ENCODE peak calls at places on chromosomes 5 and 9, in six cellular contexts. P, G, Z, F, C and Q are unnamed samples. For H3K4me1, the result is how much of the 10 kb centered on the place peaks cover.

GRCh38 chr9:3775968-3776367 is 250.2 kb upstream of the RFX3 start:
- DNase-seq in Z (no peak), F (no peak), C (no peak), G (no peak), P (no peak), Q (no peak)

GRCh38 chr5:15366676-15367391 is 133.1 kb upstream of the FBXL7 start:
- DNase-seq in C (no peak), G (no peak), F (peak), Z (no peak), P (no peak), Q (no peak)

GRCh38 chr9:99130069-99130468 is 25.2 kb downstream of the TGFBR1 start:
- DNase-seq in C (no peak), P (no peak), Z (no peak), G (no peak), F (no peak), Q (no peak)

GRCh38 chr9:107744873-107745272 is 255.3 kb upstream of the KLF4 start:
- DNase-seq in G (no peak), Z (no peak), P (no peak), C (no peak), F (no peak), Q (no peak)

GRCh38 chr9:72856985-72857631 is 95.7 kb downstream of the ALDH1A1 start:
- DNase-seq in C (peak), P (no peak), Z (no peak), F (peak), G (peak), Q (peak)

GRCh38 chr9:121725008-121725795 is 73.8 kb downstream of the DAB2IP start:
- DNase-seq in C (peak), F (peak), P (no peak), Z (peak), G (no peak), Q (peak)

GRCh38 chr5:150036513-150036912 is 36.0 kb downstream of the HMGXB3 start:
- DNase-seq in F (no peak), Z (no peak), G (no peak), P (no peak), C (peak), Q (peak)

GRCh38 chr9:89999534-90000370 is 394.9 kb downstream of the GADD45G start:
- DNase-seq in G (peak), Z (peak), C (peak), F (peak), P (no peak), Q (peak)

GRCh38 chr5:160083012-160083436 is 36.2 kb downstream of the PWWP2A start:
- DNase-seq in F (no peak), G (no peak), Z (no peak), C (no peak), P (no peak), Q (no peak)

GRCh38 chr5:169299651-169300467 is 1.1 kb downstream of the SLIT3 start:
- DNase-seq in P (no peak), G (no peak), F (peak), C (no peak), Z (no peak), Q (no peak)

GRCh38 chr5:134139891-134140469 is 25.5 kb downstream of the TCF7 start:
- DNase-seq in Z (peak), F (no peak), G (no peak), P (no peak), C (peak), Q (peak)

GRCh38 chr5:181207214-181207959 is 2.4 kb upstream of the TRIM7 start:
- DNase-seq in Z (peak), F (peak), P (no peak), C (peak), G (peak), Q (peak)

GRCh38 chr5:98880151-98880550 is 48.7 kb downstream of the CHD1 start:
- DNase-seq in F (no peak), G (no peak), Z (no peak), C (no peak), P (no peak), Q (no peak)

GRCh38 chr9:114169029-114169939 is 13.9 kb downstream of the COL27A1 start:
- DNase-seq in P (no peak), G (no peak), F (no peak), C (no peak), Z (no peak), Q (no peak)

GRCh38 chr5:78566747-78567449 is 81.7 kb downstream of the LHFPL2 start:
- DNase-seq in C (no peak), F (no peak), P (no peak), G (no peak), Z (no peak), Q (no peak)

GRCh38 chr9:71663931-71664459 is 104.3 kb downstream of the CEMIP2 start:
- DNase-seq in F (peak), C (no peak), Z (no peak), P (no peak), G (peak), Q (no peak)

GRCh38 chr5:59337240-59337639 is 556.3 kb downstream of the PDE4D start:
- DNase-seq in C (no peak), Z (no peak), G (no peak), P (no peak), F (no peak), Q (no peak)

GRCh38 chr9:114504341-114505186 is 709 bp downstream of the WHRN start:
- DNase-seq in P (no peak), Z (no peak), C (peak), G (no peak), F (peak), Q (peak)

GRCh38 chr9:3401556-3401955 is 124.2 kb downstream of the RFX3 start:
- DNase-seq in Z (no peak), G (no peak), C (no peak), P (no peak), F (no peak), Q (no peak)

GRCh38 chr5:139177809-139178581 is 20.2 kb downstream of the SIL1 start:
- DNase-seq in G (no peak), Z (no peak), P (no peak), F (peak), C (peak), Q (peak)

GRCh38 chr9:136459425-136459824 is 19.8 kb upstream of the INPP5E start:
- DNase-seq in Z (no peak), P (no peak), G (no peak), C (no peak), F (no peak), Q (no peak)

GRCh38 chr5:11905209-11905608 is 963 bp upstream of the CTNND2 start:
- DNase-seq in G (no peak), F (no peak), C (peak), Z (no peak), P (no peak), Q (no peak)

GRCh38 chr9:27791311-27791710 is 218.0 kb upstream of the C9orf72 start:
- DNase-seq in F (no peak), G (no peak), P (no peak), Z (no peak), C (no peak), Q (no peak)

GRCh38 chr5:35854248-35854647 is 2.4 kb upstream of the IL7R start:
- DNase-seq in C (no peak), F (no peak), G (no peak), P (no peak), Z (no peak), Q (no peak)

GRCh38 chr9:115939065-115939765 is 214.4 kb upstream of the PAPPA start:
- DNase-seq in P (no peak), G (no peak), Z (no peak), F (no peak), C (no peak), Q (no peak)

GRCh38 chr9:96137666-96138429 is 164.1 kb downstream of the HSD17B3 start:
- DNase-seq in P (no peak), C (no peak), Z (no peak), G (no peak), F (no peak), Q (no peak)

GRCh38 chr9:15246688-15247087 is 60.3 kb downstream of the TTC39B start:
- DNase-seq in C (no peak), G (no peak), Z (no peak), F (no peak), P (no peak), Q (no peak)

GRCh38 chr9:105908069-105908468 is 213.7 kb downstream of the TMEM38B start:
- DNase-seq in Z (no peak), P (no peak), C (no peak), F (no peak), G (no peak), Q (no peak)

GRCh38 chr5:73295447-73295846 is 122.5 kb downstream of the TMEM174 start:
- DNase-seq in G (no peak), C (no peak), F (no peak), Z (no peak), P (no peak), Q (no peak)

GRCh38 chr5:151079838-151080619 is 805 bp downstream of the TNIP1 start:
- DNase-seq in C (no peak), G (no peak), P (no peak), F (no peak), Z (no peak), Q (no peak)

GRCh38 chr9:127004946-127005769 is 90.6 kb downstream of the RALGPS1 start:
- DNase-seq in P (no peak), C (no peak), F (no peak), G (no peak), Z (no peak), Q (no peak)

GRCh38 chr9:79131876-79132377 is 439.8 kb upstream of the TLE4 start:
- DNase-seq in C (no peak), Z (no peak), F (no peak), G (no peak), P (no peak), Q (no peak)

GRCh38 chr5:132773114-132773513 is 3.9 kb downstream of the SEPTIN8 start:
- DNase-seq in F (no peak), Z (no peak), P (no peak), C (no peak), G (no peak), Q (no peak)

GRCh38 chr9:129145841-129146292 is 32.2 kb downstream of the IER5L start:
- DNase-seq in Z (peak), P (no peak), C (peak), F (peak), G (peak), Q (no peak)

GRCh38 chr5:176816043-176816745 is 5.8 kb downstream of the UNC5A start:
- DNase-seq in P (no peak), G (no peak), Z (no peak), C (peak), F (no peak), Q (no peak)

GRCh38 chr9:89874351-89875321 is 269.8 kb downstream of the GADD45G start:
- DNase-seq in P (no peak), F (no peak), G (no peak), Z (peak), C (no peak), Q (no peak)

GRCh38 chr9:21432640-21433425 is 7.4 kb upstream of the IFNA1 start:
- DNase-seq in F (no peak), C (no peak), G (no peak), P (no peak), Z (no peak), Q (no peak)

GRCh38 chr9:21440139-21440538 is at the start of gene IFNA1:
- DNase-seq in F (no peak), C (no peak), Z (no peak), P (no peak), G (no peak), Q (no peak)

DNA sequence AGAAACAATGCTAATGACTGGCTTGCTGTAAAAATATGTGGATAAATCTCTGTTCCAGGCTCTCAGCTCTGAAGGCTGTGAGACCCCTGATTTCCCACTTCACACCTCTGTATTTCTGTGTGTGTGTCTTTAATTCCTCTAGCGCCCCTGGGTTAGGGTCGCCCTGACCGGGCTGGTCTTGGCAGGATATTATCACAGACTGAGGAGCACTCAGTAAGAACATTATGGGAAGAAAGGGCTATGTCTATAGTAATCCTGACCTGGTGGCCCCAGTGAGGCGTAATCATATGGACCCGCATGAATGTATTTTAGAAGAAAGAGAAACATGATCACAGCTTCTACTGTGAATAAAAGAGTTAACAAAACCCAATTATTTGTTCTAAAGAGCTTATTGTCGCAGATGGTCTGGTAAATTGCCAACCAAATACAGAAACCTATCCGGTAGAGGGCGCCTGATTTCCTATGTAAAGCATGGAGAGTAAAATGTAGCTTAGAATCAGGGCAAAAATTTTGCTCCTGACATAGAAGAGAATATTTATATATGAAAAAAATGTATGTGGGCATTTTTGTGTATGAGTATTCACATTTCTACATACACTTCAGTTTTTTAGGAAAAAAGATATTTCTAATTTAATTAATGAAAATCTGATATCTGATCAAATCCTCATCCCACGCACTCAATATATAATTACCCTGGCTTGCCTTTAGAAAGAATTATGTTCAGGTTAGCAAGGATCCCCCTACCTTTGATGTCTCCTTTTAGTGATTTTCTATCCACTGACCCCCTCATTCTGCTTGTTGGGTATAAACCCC is 5.8 kb upstream of the IFNA1 start:
- DNase-seq in Z (no peak), P (no peak), G (peak), F (peak), C (peak), Q (peak)
- TF ChIP-seq CTCF in Z (no peak), P (peak), G (peak), F (peak), C (peak), Q (peak)

GRCh38 chr9:132986114-132986513 is 7.6 kb downstream of the GFI1B start:
- DNase-seq in P (no peak), Z (no peak), C (no peak), F (no peak), G (no peak), Q (no peak)

GRCh38 chr9:132984202-132985062 is 5.9 kb downstream of the GFI1B start:
- DNase-seq in F (no peak), P (no peak), G (no peak), Z (no peak), C (no peak), Q (no peak)

GRCh38 chr9:132986586-132986985 is 8.1 kb downstream of the GFI1B start:
- DNase-seq in G (no peak), F (no peak), C (no peak), Z (no peak), P (no peak), Q (peak)

GRCh38 chr9:132985063-132985350 is 6.5 kb downstream of the GFI1B start:
- DNase-seq in C (no peak), P (no peak), Z (no peak), F (no peak), G (no peak), Q (no peak)

GRCh38 chr9:132985489-132985888 is 7.0 kb downstream of the GFI1B start:
- DNase-seq in G (no peak), P (no peak), F (no peak), Z (no peak), C (no peak), Q (no peak)
- H3K4me1 ChIP-seq in G (under half), P (under half), F (under half), Z (under half), C (under half), Q (under half)

GRCh38 chr5:55691265-55692105 is 20.6 kb downstream of the SLC38A9 start:
- DNase-seq in G (peak), C (no peak), F (peak), Z (no peak), P (no peak), Q (no peak)
- H3K4me3 ChIP-seq in G (no peak), C (no peak), F (no peak), Z (no peak), P (no peak), Q (no peak)

DNA sequence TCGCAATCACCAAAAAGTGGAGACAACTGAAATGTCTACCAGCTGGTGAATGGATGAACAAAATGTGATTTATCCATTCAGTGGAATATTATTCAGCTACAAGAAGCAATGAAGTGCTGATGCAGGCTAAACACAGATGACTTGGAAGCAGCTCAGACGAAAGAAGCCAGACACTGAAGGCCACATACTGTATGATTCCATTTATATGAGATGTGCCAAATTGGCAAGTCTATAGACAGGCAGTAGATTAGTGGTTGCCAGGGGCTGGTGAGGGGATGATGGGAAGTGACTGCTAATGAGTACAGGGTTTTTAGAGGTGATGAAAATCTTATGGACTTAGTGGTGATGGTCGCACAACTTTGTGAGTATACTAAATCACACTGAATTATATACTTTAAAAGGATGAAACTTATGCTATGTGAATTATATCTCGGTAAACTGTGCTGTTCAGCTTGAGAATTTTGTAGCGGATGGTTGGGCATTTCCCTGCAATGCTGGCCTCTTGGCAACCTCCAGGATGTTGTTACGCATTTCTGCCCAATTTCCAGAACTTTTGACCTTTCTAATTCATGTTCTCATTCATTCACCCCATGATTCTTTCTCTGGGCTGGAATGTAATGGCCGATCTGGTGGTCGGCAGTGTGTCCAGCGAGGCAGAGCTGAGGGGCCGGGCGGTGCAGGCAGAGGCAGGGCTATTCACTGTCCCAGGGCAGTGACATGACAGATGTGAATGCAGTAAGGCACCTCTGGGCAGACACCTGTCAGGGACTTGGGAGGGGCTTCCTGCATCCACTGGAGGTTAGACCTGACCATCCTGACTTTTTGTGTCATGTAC is 21.9 kb upstream of the WNK2 start:
- DNase-seq in G (no peak), F (no peak), P (no peak), Z (no peak), C (no peak), Q (no peak)
- TF ChIP-seq CTCF in G (no peak), F (no peak), P (no peak), Z (no peak), C (no peak), Q (no peak)

GRCh38 chr9:124304285-124304684 is 46.5 kb downstream of the NEK6 start:
- DNase-seq in P (no peak), G (no peak), C (no peak), F (no peak), Z (no peak), Q (no peak)

GRCh38 chr9:124300312-124300711 is 42.6 kb downstream of the NEK6 start:
- DNase-seq in C (no peak), P (no peak), Z (no peak), F (no peak), G (no peak), Q (no peak)

GRCh38 chr9:124306098-124306735 is 48.5 kb downstream of the NEK6 start:
- DNase-seq in F (no peak), Z (no peak), G (no peak), C (no peak), P (no peak), Q (no peak)

GRCh38 chr9:124299519-124300090 is 41.9 kb downstream of the NEK6 start:
- DNase-seq in P (no peak), C (no peak), Z (no peak), G (peak), F (no peak), Q (no peak)

DNA sequence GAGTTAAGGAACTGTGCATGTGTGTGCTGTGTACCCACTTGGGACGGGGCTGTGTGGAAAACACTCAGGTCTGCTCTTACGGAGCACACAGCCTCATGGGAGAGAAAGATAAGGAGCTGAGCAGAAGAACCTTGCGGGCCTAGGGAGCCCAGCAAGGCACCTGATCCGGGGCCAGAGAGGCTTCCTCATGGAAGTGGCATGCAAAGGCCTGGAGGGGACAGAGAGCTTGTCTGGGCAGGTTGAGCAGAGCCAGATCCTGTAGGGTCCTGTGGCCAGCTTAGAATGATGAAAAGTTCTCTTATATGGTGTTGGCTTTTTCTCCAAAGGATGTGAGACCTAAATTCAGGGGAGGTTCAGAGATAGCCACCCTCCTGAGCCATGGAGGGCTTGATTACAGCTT is 45.2 kb downstream of the NEK6 start:
- DNase-seq in P (no peak), G (no peak), C (no peak), Z (no peak), F (no peak), Q (no peak)
- H3K4me1 ChIP-seq in P (under half), G (under half), C (under half), Z (under half), F (under half), Q (under half)

GRCh38 chr9:124010303-124010664 is 1.3 kb upstream of the LHX2 start:
- DNase-seq in F (no peak), P (no peak), C (no peak), G (no peak), Z (no peak), Q (no peak)
- H3K4me3 ChIP-seq in F (no peak), P (no peak), C (no peak), G (no peak), Z (no peak), Q (no peak)

GRCh38 chr9:138053321-138053868 is 175.8 kb downstream of the CACNA1B start:
- DNase-seq in Z (no peak), F (no peak), P (no peak), C (no peak), G (no peak), Q (no peak)
- TF ChIP-seq CTCF in Z (no peak), F (no peak), P (no peak), C (no peak), G (no peak), Q (no peak)

DNA sequence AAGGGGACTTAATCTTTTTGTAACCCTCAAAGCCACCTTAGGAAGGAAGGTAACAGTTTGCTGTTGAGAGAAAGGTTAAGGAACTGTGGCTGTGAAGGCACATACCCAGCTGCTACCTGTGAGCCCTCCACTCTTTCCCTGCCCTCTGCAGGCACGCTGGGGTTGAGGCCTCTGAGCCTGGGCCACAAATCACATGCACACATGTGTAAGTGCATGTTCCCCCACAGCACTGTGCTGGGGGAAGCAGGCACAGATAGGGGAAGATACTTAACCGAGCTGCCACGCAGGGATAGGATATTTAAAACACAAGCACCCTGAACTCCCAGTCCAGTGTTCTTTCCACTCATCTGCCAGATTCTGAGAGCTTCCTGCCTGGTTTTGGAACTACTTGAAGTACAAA is 18.1 kb downstream of the LARP1 start:
- DNase-seq in G (no peak), F (no peak), P (no peak), Z (no peak), C (no peak), Q (no peak)
- H3K4me1 ChIP-seq in G (half or more), F (under half), P (under half), Z (under half), C (half or more), Q (half or more)